ENCODE peak calls at places on chromosome 12, in ten cellular contexts. B is GM06990, P is hepatocyte, G is lower leg skin, Q is brain microvascular endothelial cell, T is tibial artery, W is heart left ventricle, R is choroid plexus epithelial cell, F is prostate gland, S is fibroblast of pulmonary artery. Y is an unnamed sample.

GRCh38 chr12:68760806-68761441 is 14.9 kb downstream of the SLC35E3 start:
- DNase-seq in Q (no peak), G (no peak), W (no peak), T (no peak), R (no peak), P (no peak), F (no peak), B (no peak), S (no peak), Y (no peak)

GRCh38 chr12:104280703-104281458 is 22.7 kb upstream of the EID3 start:
- DNase-seq in Q (peak), T (no peak), G (no peak), P (peak), B (no peak), W (no peak), S (peak), R (peak), F (no peak), Y (no peak)

GRCh38 chr12:64102339-64102738 is 119.8 kb downstream of the KICS2 start:
- DNase-seq in R (no peak), B (no peak), S (no peak), Q (no peak), P (no peak), G (no peak), W (no peak), T (no peak), F (no peak), Y (no peak)

GRCh38 chr12:98401427-98401826 is 114.0 kb upstream of the TMPO start:
- DNase-seq in R (peak), B (no peak), F (no peak), Q (no peak), T (no peak), W (no peak), S (no peak), G (no peak), P (no peak), Y (no peak)

GRCh38 chr12:95266250-95266649 is 48.6 kb downstream of the VEZT start:
- DNase-seq in R (no peak), B (no peak), S (no peak), T (no peak), F (no peak), W (no peak), P (no peak), G (no peak), Q (no peak), Y (no peak)

GRCh38 chr12:4108803-4109345 is 164.7 kb upstream of the CCND2 start:
- DNase-seq in P (no peak), F (no peak), Q (no peak), G (no peak), R (no peak), T (no peak), S (no peak), B (no peak), W (no peak), Y (no peak)

GRCh38 chr12:113007166-113007565 is 28.8 kb downstream of the OAS2 start:
- DNase-seq in P (no peak), Q (peak), G (no peak), S (peak), T (no peak), F (no peak), B (no peak), W (no peak), R (peak), Y (no peak)

GRCh38 chr12:51823875-51824565 is 24.5 kb downstream of the FIGNL2 start:
- DNase-seq in P (peak), G (no peak), R (peak), W (no peak), S (peak), Q (peak), T (no peak), B (no peak), F (peak), Y (no peak)

GRCh38 chr12:109864916-109865315 is 15.4 kb downstream of the GLTP start:
- DNase-seq in Q (no peak), G (no peak), S (no peak), F (peak), B (no peak), W (no peak), T (no peak), P (no peak), R (no peak), Y (no peak)

GRCh38 chr12:80860928-80861327 is 76.8 kb downstream of the LIN7A start:
- DNase-seq in P (no peak), S (no peak), R (no peak), F (no peak), W (no peak), B (no peak), G (no peak), T (no peak), Q (no peak), Y (no peak)

GRCh38 chr12:3559601-3560294 is 68.7 kb downstream of the PRMT8 start:
- DNase-seq in Q (no peak), R (no peak), S (no peak), G (peak), F (no peak), T (no peak), P (no peak), W (no peak), B (no peak), Y (no peak)

GRCh38 chr12:73863541-73863940 is 674.1 kb upstream of the ATXN7L3B start:
- DNase-seq in R (peak), W (no peak), G (no peak), P (no peak), Q (peak), T (no peak), B (no peak), F (no peak), S (peak), Y (no peak)

GRCh38 chr12:51240971-51241370 is 2.3 kb downstream of the DAZAP2 start:
- DNase-seq in S (peak), P (no peak), F (no peak), T (no peak), R (peak), G (no peak), W (no peak), Q (peak), B (no peak), Y (no peak)

GRCh38 chr12:108356902-108357806 is 18.0 kb upstream of the CMKLR1 start:
- DNase-seq in F (no peak), S (no peak), B (no peak), G (no peak), Q (no peak), R (no peak), P (no peak), W (no peak), T (no peak), Y (no peak)

GRCh38 chr12:92571169-92571568 is 131.6 kb upstream of the PLEKHG7 start:
- DNase-seq in Q (no peak), B (no peak), R (no peak), P (no peak), T (no peak), F (no peak), G (no peak), W (no peak), S (no peak), Y (no peak)
- TF ChIP-seq CTCF in Q (no peak), B (no peak), R (no peak), P (no peak), T (no peak), F (no peak), G (no peak), W (no peak), S (no peak), Y (no peak)

GRCh38 chr12:5492562-5492961 is 60.7 kb downstream of the NTF3 start:
- DNase-seq in T (no peak), G (no peak), W (no peak), B (no peak), Q (no peak), R (no peak), F (no peak), P (no peak), S (no peak), Y (no peak)
- TF ChIP-seq CTCF in T (peak), G (no peak), W (no peak), B (no peak), Q (no peak), R (no peak), F (no peak), P (no peak), S (no peak), Y (no peak)

GRCh38 chr12:2317819-2318218 is 265.0 kb downstream of the CACNA1C start:
- DNase-seq in Q (no peak), S (no peak), T (no peak), F (no peak), G (no peak), B (no peak), R (no peak), P (no peak), W (no peak), Y (no peak)
- TF ChIP-seq CTCF in Q (peak), S (no peak), T (no peak), F (no peak), G (no peak), B (no peak), R (no peak), P (no peak), W (no peak), Y (no peak)

GRCh38 chr12:93363854-93364297 is 13.8 kb upstream of the NUDT4 start:
- DNase-seq in P (no peak), S (no peak), F (no peak), B (no peak), R (no peak), Q (no peak), W (no peak), T (no peak), G (no peak), Y (no peak)

GRCh38 chr12:93365616-93366015 is 12.1 kb upstream of the NUDT4 start:
- DNase-seq in B (no peak), S (peak), R (no peak), F (no peak), P (no peak), Q (no peak), G (no peak), T (no peak), W (no peak), Y (no peak)

GRCh38 chr12:93369505-93369904 is 8.2 kb upstream of the NUDT4 start:
- DNase-seq in F (no peak), P (no peak), W (no peak), R (no peak), Q (no peak), B (no peak), G (no peak), T (no peak), S (no peak), Y (no peak)

GRCh38 chr12:93368766-93369165 is 9.0 kb upstream of the NUDT4 start:
- DNase-seq in G (no peak), P (no peak), T (no peak), R (no peak), S (no peak), Q (no peak), B (no peak), W (no peak), F (no peak), Y (no peak)

GRCh38 chr12:93366427-93366826 is 11.3 kb upstream of the NUDT4 start:
- DNase-seq in G (no peak), P (no peak), T (no peak), S (no peak), W (no peak), B (no peak), F (no peak), Q (no peak), R (no peak), Y (no peak)
- TF ChIP-seq CTCF in G (no peak), P (no peak), T (no peak), S (no peak), W (no peak), B (no peak), F (no peak), Q (no peak), R (no peak), Y (no peak)

GRCh38 chr12:100926669-100927248 is 132.2 kb downstream of the ANO4 start:
- DNase-seq in S (peak), G (no peak), P (peak), B (no peak), Q (no peak), T (no peak), F (no peak), W (no peak), R (peak), Y (no peak)
- TF ChIP-seq CTCF in S (peak), G (no peak), P (peak), B (peak), Q (peak), T (no peak), F (no peak), W (no peak), R (peak), Y (no peak)

DNA sequence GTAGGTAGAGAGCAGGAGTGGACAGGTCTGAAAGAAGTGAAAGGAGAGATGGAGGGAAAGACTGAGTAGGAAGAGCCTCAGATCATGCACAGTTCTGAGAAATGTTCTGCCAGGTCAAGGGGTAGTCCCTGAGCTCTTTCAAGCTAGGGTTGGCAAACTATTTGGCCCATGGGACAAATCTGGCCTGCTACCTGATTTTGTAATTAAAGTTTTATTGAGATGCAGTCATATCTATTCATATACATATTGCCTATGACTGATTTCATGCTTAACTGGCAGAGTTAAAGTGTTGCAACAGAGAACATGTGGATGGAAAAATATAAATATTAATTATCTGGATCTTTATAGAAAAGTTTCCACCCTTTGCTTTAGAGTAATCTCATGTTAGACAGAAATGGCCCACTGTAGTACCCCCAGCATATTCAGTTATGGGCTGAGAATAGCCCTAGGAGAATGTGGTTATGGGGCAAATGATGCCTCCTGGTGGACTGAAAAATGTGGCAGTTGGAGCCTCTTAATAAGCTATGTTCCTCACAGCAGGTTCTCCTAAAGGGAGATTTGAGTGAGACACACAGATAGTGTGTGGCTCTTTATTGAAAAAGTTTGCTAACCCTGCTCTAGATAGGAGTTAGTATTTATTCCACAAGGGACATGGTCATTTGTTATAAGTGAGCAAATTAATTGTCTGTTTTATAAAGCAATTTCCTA is 476.9 kb downstream of the LRIG3 start:
- DNase-seq in F (no peak), Q (peak), B (no peak), S (peak), G (no peak), W (no peak), T (no peak), R (peak), P (peak), Y (no peak)
- TF ChIP-seq CTCF in F (no peak), Q (peak), B (peak), S (peak), G (no peak), W (peak), T (peak), R (peak), P (peak), Y (peak)

GRCh38 chr12:49223122-49223521 is 34.2 kb upstream of the TUBA1A start:
- DNase-seq in F (no peak), G (no peak), W (no peak), T (no peak), R (no peak), P (no peak), S (no peak), Q (no peak), B (no peak), Y (no peak)

GRCh38 chr12:49227701-49228100 is 37.2 kb upstream of the TUBA1C start:
- DNase-seq in S (no peak), Q (no peak), R (no peak), F (no peak), T (no peak), B (no peak), G (no peak), W (no peak), P (no peak), Y (no peak)

GRCh38 chr12:49223590-49224369 is 34.9 kb upstream of the TUBA1A start:
- DNase-seq in Q (no peak), P (no peak), W (no peak), R (no peak), F (no peak), B (no peak), S (no peak), G (no peak), T (no peak), Y (no peak)

GRCh38 chr12:49228653-49229052 is 36.2 kb upstream of the TUBA1C start:
- DNase-seq in Q (no peak), P (no peak), G (no peak), F (no peak), T (no peak), B (no peak), W (no peak), S (no peak), R (no peak), Y (no peak)

DNA sequence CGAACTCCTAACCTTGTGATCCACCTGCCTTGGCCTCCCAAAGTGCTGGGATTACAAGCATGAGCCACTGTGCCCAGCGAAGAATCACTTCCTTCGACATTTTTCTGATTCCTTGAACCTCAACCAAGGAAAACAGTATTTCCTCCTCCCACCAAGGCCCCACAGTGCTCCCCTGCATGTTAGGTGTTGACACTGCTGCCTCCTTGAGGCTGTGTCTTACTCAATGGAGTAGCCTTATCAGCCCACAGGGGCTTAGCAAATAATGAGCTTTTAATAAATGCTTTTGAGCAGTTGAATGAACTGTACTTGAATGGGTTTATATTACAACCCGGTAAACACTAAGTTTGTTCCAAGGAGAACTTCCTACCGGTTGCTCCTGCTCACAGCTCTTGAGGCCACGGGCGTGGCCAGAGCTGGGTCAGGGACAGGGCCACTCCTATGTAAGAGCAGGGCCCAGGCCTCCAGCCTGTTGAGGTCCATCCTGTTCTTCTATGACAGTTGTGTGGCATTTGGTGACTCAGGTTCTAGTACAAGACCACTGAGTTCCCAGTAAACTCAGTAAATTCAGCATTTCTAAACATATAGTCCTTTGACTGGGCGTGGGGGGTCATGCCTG is 36.8 kb upstream of the TUBA1A start:
- DNase-seq in B (no peak), S (peak), P (no peak), W (no peak), Q (peak), R (peak), F (no peak), G (no peak), T (no peak), Y (no peak)
- TF ChIP-seq CTCF in B (no peak), S (peak), P (no peak), W (no peak), Q (peak), R (peak), F (no peak), G (no peak), T (no peak), Y (no peak)

DNA sequence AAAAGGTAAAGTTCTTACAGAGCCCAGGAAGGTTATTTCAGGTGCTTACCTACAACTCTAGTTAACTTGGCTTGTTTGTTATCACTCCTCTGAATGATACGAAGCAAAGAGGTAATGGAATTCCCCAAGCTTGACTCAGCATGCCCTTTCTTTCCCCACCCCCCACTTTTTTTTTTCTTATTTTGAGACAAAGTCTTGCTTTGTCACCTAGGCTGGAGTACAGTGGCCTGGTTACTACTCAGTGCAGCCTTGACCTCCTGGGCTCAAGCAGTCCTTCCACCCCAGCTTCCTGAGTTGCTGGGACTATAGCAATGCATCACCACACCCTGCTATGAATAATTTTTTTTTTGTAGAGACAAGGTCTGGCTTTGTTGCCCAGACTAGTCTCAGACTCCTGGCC is 17.1 kb upstream of the YBX3 start:
- DNase-seq in R (no peak), S (no peak), T (no peak), F (no peak), P (peak), Q (no peak), W (no peak), B (no peak), G (no peak), Y (no peak)
- TF ChIP-seq CTCF in R (no peak), S (no peak), T (no peak), F (no peak), P (no peak), Q (no peak), W (no peak), B (no peak), G (no peak), Y (no peak)

GRCh38 chr12:19105468-19105867 is 24.1 kb upstream of the PLEKHA5 start:
- DNase-seq in S (no peak), T (no peak), B (no peak), P (no peak), G (no peak), F (no peak), Q (no peak), W (no peak), R (no peak), Y (no peak)

GRCh38 chr12:19113464-19113863 is 16.1 kb upstream of the PLEKHA5 start:
- DNase-seq in W (no peak), R (no peak), S (no peak), P (no peak), Q (no peak), G (no peak), F (no peak), B (no peak), T (no peak), Y (no peak)

GRCh38 chr12:19110541-19110940 is 19.0 kb upstream of the PLEKHA5 start:
- DNase-seq in G (no peak), W (no peak), P (no peak), Q (peak), F (no peak), S (peak), B (no peak), T (no peak), R (peak), Y (no peak)

DNA sequence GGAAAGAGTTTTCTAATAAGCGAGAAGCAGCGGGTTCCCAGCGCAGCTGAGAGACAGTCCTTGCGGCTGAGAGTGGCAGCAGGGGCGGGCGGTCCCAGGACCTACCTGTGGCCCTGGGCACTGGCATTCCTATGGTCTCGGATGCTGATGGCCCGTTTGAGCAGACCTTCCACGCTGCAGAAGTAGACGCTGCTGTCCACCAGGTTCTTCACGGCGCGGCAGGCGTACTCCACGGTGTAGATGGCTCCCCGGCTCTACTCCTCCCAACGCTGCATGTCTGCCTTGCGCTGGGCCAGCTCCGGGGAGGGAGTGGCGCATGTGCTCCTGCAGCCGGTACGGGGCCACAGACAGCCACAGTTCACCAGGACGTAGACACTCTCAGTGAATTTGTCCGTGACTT is 21.8 kb upstream of the PLEKHA5 start:
- DNase-seq in P (no peak), T (no peak), B (no peak), G (no peak), F (no peak), Q (no peak), S (no peak), W (no peak), R (no peak), Y (no peak)
- TF ChIP-seq CTCF in P (no peak), T (no peak), B (no peak), G (no peak), F (no peak), Q (no peak), S (no peak), W (no peak), R (no peak), Y (no peak)

GRCh38 chr12:57211791-57212700 is 4.5 kb upstream of the NXPH4 start:
- DNase-seq in F (no peak), Q (no peak), W (no peak), S (no peak), T (no peak), B (no peak), R (no peak), P (no peak), G (no peak), Y (no peak)
- TF ChIP-seq CTCF in F (no peak), Q (peak), W (no peak), S (peak), T (no peak), B (no peak), R (peak), P (no peak), G (no peak), Y (no peak)

Y was measured in coronary artery.